ENCODE peak calls at places on chromosome 4, in four cellular contexts. P, Y, O and X are unnamed samples.

GRCh38 chr4:137213372-137214173 is 318.7 kb downstream of the PCDH18 start:
- DNase-seq in O (no peak), P (no peak), Y (no peak), X (no peak)

GRCh38 chr4:112552668-112553067 is 36.7 kb upstream of the NEUROG2 start:
- DNase-seq in Y (no peak), P (no peak), O (no peak), X (no peak)

GRCh38 chr4:88738714-88739366 is 41.2 kb upstream of the NAP1L5 start:
- DNase-seq in Y (no peak), P (no peak), O (no peak), X (no peak)

GRCh38 chr4:185112104-185112503 is 31.0 kb upstream of the SLC25A4 start:
- DNase-seq in Y (no peak), P (peak; percentile 57), O (no peak), X (peak; percentile 73)

GRCh38 chr4:177087060-177087459 is 222.6 kb upstream of the NEIL3 start:
- DNase-seq in O (no peak), P (no peak), Y (no peak), X (no peak)

GRCh38 chr4:140637836-140638235 is 69.1 kb upstream of the UCP1 start:
- DNase-seq in Y (peak; percentile 7), O (no peak), P (no peak), X (no peak)

GRCh38 chr4:144720491-144720890 is 74.5 kb downstream of the HHIP start:
- DNase-seq in Y (no peak), P (no peak), O (no peak), X (no peak)

GRCh38 chr4:42371306-42372063 is 25.8 kb upstream of the SHISA3 start:
- DNase-seq in Y (peak; percentile 5), P (no peak), O (no peak), X (no peak)

GRCh38 chr4:112130903-112131302 is 14.4 kb upstream of the FAM241A start:
- DNase-seq in O (no peak), Y (no peak), P (no peak), X (no peak)

GRCh38 chr4:16037901-16038300 is 45.9 kb downstream of the PROM1 start:
- DNase-seq in O (no peak), Y (no peak), P (no peak), X (no peak)
- H3K27ac ChIP-seq in O (no peak overlapping the region), Y (no peak overlapping the region), P (no peak overlapping the region), X (no peak overlapping the region)

GRCh38 chr4:83335691-83336090 is 1.0 kb upstream of the HPSE start:
- DNase-seq in Y (no peak), O (no peak), P (no peak), X (no peak)

GRCh38 chr4:83331959-83332358 is 2.7 kb downstream of the HPSE start:
- DNase-seq in Y (no peak), O (no peak), P (no peak), X (no peak)

GRCh38 chr4:83339573-83339972 is 4.9 kb upstream of the HPSE start:
- DNase-seq in Y (no peak), P (no peak), O (no peak), X (no peak)

GRCh38 chr4:83329521-83330105 is 5.0 kb downstream of the HPSE start:
- DNase-seq in O (no peak), Y (peak; percentile 48), P (no peak), X (no peak)

DNA sequence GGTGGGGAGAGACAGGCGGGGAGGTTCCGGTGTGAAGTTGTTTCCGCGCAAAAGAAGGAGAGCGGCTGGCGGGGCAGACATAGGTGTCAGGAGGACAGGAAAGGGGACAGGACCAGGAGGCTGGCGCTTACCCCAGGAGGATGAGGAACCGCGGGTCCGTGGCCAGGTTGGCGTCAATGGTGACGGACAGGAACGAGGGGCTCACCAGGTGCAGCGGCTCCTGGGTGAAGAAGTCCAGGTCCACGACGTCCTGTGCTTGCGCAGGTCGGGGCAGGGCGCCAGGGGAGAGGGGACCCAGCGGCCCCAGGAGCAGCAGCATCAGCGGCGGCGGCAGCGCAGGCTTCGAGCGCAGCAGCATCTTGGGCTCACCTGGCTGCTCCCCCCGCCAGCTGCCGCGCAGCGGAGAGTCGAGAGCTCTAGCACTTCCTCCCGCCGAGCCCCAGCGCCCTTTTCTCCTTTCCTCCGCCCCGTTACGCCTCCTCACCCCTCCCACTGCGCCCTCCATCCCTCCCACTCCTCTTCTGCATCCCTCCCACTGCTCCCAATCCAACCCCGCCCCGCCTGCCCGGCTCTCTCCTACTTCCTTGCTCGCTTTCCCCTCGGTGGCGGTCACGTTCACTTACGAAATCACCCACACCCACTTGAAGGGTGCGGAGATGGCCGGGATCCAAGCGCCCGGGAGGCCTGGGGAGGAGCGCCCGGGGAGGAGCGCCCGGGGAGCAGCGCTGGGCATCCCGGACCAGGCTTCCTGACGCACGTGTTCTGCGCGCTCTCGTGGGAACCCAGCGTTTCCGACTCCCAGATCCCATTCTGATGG is at the start of gene HPSE:
- DNase-seq in Y (peak; percentile 78), P (peak; percentile 93), O (peak; percentile 89), X (peak; percentile 82)
- H3K27ac ChIP-seq in Y (no peak within 1 kb of the TSS), P (no peak within 1 kb of the TSS), O (no peak within 1 kb of the TSS), X (no peak within 1 kb of the TSS)

DNA sequence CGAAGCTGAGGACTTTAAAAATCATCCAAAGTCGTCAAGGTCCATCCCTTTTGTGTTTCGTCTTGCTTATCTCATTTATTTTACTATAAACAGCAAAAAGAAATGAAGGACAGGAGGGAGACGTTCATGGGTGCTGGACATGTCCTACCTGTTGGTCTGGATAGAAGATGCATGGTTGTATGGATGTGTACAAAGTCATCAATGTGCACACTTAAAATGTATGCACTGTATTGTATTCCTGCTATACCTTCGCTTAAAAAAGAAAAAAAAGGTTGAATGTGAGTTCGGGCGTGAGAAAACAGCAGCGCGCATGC is 313 bp upstream of the BLOC1S4 start:
- DNase-seq in O (no peak), P (no peak), Y (no peak), X (no peak)
- H3K27ac ChIP-seq in O (peak overlapping the region; percentile 92), P (peak overlapping the region; percentile 96), Y (peak overlapping the region; percentile 85), X (peak overlapping the region; percentile 94)

GRCh38 chr4:153499005-153499404 is 32.8 kb downstream of the TMEM131L start:
- DNase-seq in O (no peak), Y (no peak), P (no peak), X (no peak)

GRCh38 chr4:153497091-153497531 is 31.0 kb downstream of the TMEM131L start:
- DNase-seq in O (no peak), P (no peak), Y (no peak), X (no peak)

GRCh38 chr4:153494562-153494961 is 28.4 kb downstream of the TMEM131L start:
- DNase-seq in Y (no peak), P (no peak), O (no peak), X (no peak)

GRCh38 chr4:153497988-153498967 is 32.1 kb downstream of the TMEM131L start:
- DNase-seq in O (no peak), Y (no peak), P (no peak), X (no peak)

DNA sequence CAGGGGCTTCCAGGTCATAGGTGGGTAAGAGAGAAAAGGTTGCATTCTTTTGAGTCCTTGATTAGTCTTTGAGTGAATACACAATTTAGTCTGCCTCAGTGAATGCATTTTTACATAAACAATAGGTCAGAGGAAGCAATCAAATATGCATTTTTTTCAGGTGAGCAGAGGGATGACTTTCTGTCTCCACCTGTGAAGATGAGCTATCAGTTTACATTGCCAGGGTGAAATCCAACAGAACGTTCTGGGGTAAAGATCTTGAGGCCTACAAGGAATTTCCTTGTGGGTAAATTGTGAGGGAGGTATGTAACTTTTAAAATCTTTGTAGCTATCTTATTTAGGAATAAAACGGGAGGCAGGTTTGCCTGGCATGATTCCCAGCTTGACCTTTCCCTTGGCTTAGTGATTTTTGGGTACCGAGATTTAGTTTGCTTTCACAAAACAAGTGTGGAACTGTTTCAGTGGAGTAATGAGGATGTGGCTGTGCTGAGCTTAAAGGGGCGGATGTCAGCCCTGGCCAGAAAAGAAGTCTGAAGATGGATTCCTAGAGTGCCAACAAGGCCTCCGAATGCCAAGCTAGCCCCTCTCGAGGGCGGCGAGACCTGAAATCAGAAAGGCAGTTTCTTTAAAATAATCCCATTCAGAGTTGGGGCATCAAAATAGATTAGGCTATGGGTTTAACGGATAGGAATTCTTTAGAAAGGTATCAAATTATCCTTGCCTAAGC is 29.5 kb downstream of the TMEM131L start:
- DNase-seq in O (no peak), Y (no peak), P (no peak), X (no peak)
- H3K27ac ChIP-seq in O (peak overlapping the region; percentile 78), Y (no peak overlapping the region), P (no peak overlapping the region), X (no peak overlapping the region)

GRCh38 chr4:73234712-73235111 is 23.9 kb downstream of the ANKRD17 start:
- DNase-seq in P (no peak), O (no peak), Y (no peak), X (no peak)
- H3K27ac ChIP-seq in P (no peak overlapping the region), O (no peak overlapping the region), Y (no peak overlapping the region), X (no peak overlapping the region)

DNA sequence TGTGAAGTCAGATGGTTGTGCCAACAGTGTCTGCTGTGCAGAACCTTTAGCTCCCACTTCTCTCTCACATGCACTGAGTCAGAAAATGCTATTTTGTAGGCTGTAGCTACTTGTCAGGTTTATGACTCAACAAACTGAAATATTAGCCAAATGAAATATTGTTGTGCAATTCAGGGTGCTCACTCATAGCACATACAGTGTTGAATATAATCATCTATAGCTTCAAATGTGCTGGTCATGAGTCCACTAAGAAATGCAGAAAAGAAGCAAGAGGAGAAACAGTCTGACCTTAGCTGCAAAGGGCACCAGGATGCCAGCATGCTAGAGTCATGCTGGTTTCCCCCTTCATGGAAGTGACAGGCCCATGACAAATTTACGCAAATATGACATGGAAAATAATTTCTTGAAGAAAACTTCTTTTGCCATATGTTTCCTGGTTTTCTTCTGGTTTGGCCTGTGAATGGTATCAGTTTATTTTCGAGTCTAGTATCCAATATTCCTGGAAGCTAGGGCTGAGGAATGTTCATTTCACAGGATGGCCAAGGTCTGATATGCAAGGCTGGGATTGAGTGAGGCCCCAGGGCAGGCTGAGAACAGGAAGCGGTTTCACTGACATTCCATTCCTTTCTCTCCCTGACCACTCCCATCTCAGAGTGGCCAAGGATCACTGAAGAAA is 10.3 kb upstream of the CXCL2 start:
- DNase-seq in P (peak; percentile 71), O (no peak), Y (peak; percentile 88), X (peak; percentile 69)
- H3K27ac ChIP-seq in P (peak overlapping the region; percentile 66), O (peak overlapping the region; percentile 75), Y (no peak overlapping the region), X (peak overlapping the region; percentile 76)

GRCh38 chr4:19729873-19730735 is 521.6 kb upstream of the SLIT2 start:
- DNase-seq in O (no peak), P (no peak), Y (no peak), X (no peak)
- H3K27ac ChIP-seq in O (no peak overlapping the region), P (no peak overlapping the region), Y (no peak overlapping the region), X (no peak overlapping the region)

DNA sequence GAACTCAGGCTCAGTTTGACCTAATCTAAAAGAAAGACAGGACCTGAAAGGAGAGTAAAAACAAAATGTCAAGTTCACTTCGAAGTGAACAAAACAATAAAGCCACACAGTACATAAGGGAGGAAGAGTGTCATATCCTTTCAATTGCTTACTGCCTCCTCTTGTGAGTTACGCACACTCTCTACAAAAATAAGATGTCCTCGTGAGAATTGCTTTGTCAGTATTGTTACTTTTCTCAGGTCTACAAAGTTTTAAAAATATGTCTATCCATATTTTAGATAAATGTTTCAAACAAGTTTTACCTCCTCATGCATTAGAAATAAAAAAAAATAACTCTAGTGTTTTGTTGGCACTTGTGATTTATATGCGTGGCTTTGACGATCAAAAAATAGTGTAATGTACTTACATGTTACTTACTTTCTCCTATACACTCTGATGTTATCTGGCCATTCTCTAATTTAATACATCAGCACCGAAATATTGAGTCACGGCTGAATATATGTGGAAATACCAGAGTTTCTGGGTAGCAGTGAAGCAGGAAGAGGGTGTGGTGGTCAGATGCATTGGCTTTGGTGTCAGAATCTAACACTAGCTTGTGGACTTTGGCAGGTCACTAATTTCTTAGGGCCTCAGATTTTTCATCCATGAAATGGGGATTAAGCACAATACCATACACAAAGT is 8.1 kb upstream of the MRPL1 start:
- DNase-seq in Y (no peak), O (no peak), P (no peak), X (no peak)
- H3K27ac ChIP-seq in Y (no peak overlapping the region), O (no peak overlapping the region), P (no peak overlapping the region), X (peak overlapping the region; percentile 19)